ENCODE peak calls at places on chromosomes 5 and 9, in seven cellular contexts. One of them, this sample, is unnamed.

GRCh38 chr5:126961702-126962101 is 68.7 kb downstream of the MARCHF3 start:
- DNase-seq in mucosa of gallbladder: no peak
- DNase-seq in T-helper 2 cell: no peak
- DNase-seq in natural killer cell: no peak
- DNase-seq in CD4-positive, alpha-beta T cell: no peak
- DNase-seq in progenitor cell of endocrine pancreas: no peak
- DNase-seq in RCC 7860: no peak
- DNase-seq in this sample: peak

GRCh38 chr9:106716820-106717219 is 146.1 kb upstream of the ZNF462 start:
- DNase-seq in CD4-positive, alpha-beta T cell: no peak
- DNase-seq in natural killer cell: no peak
- DNase-seq in progenitor cell of endocrine pancreas: no peak
- DNase-seq in mucosa of gallbladder: no peak
- DNase-seq in T-helper 2 cell: no peak
- DNase-seq in RCC 7860: peak
- DNase-seq in this sample: no peak

GRCh38 chr9:629136-629535 is 212.4 kb upstream of the DMRT1 start:
- DNase-seq in RCC 7860: no peak
- DNase-seq in natural killer cell: no peak
- DNase-seq in T-helper 2 cell: no peak
- DNase-seq in CD4-positive, alpha-beta T cell: no peak
- DNase-seq in mucosa of gallbladder: no peak
- DNase-seq in progenitor cell of endocrine pancreas: no peak
- DNase-seq in this sample: no peak

GRCh38 chr9:37953775-37954437 is 50.0 kb upstream of the SLC25A51 start:
- DNase-seq in mucosa of gallbladder: peak
- DNase-seq in progenitor cell of endocrine pancreas: no peak
- DNase-seq in T-helper 2 cell: no peak
- DNase-seq in CD4-positive, alpha-beta T cell: no peak
- DNase-seq in natural killer cell: no peak
- DNase-seq in RCC 7860: peak
- DNase-seq in this sample: peak

GRCh38 chr5:65640240-65640639 is 15.4 kb downstream of the SHLD3 start:
- DNase-seq in RCC 7860: no peak
- DNase-seq in mucosa of gallbladder: no peak
- DNase-seq in natural killer cell: no peak
- DNase-seq in T-helper 2 cell: no peak
- DNase-seq in CD4-positive, alpha-beta T cell: no peak
- DNase-seq in progenitor cell of endocrine pancreas: no peak
- DNase-seq in this sample: no peak

GRCh38 chr9:125189011-125189360 is 617 bp downstream of the PPP6C start:
- DNase-seq in mucosa of gallbladder: peak
- DNase-seq in CD4-positive, alpha-beta T cell: no peak
- DNase-seq in RCC 7860: no peak
- DNase-seq in progenitor cell of endocrine pancreas: peak
- DNase-seq in T-helper 2 cell: no peak
- DNase-seq in natural killer cell: no peak
- DNase-seq in this sample: no peak

GRCh38 chr9:21933865-21934264 is 60.3 kb downstream of the CDKN2A start:
- DNase-seq in progenitor cell of endocrine pancreas: no peak
- DNase-seq in CD4-positive, alpha-beta T cell: no peak
- DNase-seq in mucosa of gallbladder: no peak
- DNase-seq in T-helper 2 cell: no peak
- DNase-seq in RCC 7860: no peak
- DNase-seq in natural killer cell: no peak
- DNase-seq in this sample: no peak

GRCh38 chr5:111121926-111122325 is 29.8 kb downstream of the WDR36 start:
- DNase-seq in CD4-positive, alpha-beta T cell: no peak
- DNase-seq in natural killer cell: no peak
- DNase-seq in progenitor cell of endocrine pancreas: no peak
- DNase-seq in RCC 7860: no peak
- DNase-seq in mucosa of gallbladder: no peak
- DNase-seq in T-helper 2 cell: no peak
- DNase-seq in this sample: no peak

GRCh38 chr5:115457985-115458384 is 86.6 kb downstream of the FEM1C start:
- DNase-seq in T-helper 2 cell: no peak
- DNase-seq in progenitor cell of endocrine pancreas: no peak
- DNase-seq in CD4-positive, alpha-beta T cell: no peak
- DNase-seq in RCC 7860: no peak
- DNase-seq in natural killer cell: no peak
- DNase-seq in mucosa of gallbladder: no peak
- DNase-seq in this sample: no peak

GRCh38 chr5:95861221-95861857 is 38.8 kb upstream of the GLRX start:
- DNase-seq in mucosa of gallbladder: peak
- DNase-seq in natural killer cell: no peak
- DNase-seq in RCC 7860: peak
- DNase-seq in progenitor cell of endocrine pancreas: no peak
- DNase-seq in CD4-positive, alpha-beta T cell: no peak
- DNase-seq in T-helper 2 cell: no peak
- DNase-seq in this sample: no peak

GRCh38 chr5:94691947-94692346 is 73.5 kb downstream of the SLF1 start:
- DNase-seq in mucosa of gallbladder: no peak
- DNase-seq in T-helper 2 cell: no peak
- DNase-seq in RCC 7860: peak
- DNase-seq in CD4-positive, alpha-beta T cell: no peak
- DNase-seq in progenitor cell of endocrine pancreas: no peak
- DNase-seq in natural killer cell: no peak
- DNase-seq in this sample: no peak

GRCh38 chr5:115522832-115523365 is 21.7 kb downstream of the FEM1C start:
- DNase-seq in RCC 7860: no peak
- DNase-seq in mucosa of gallbladder: no peak
- DNase-seq in T-helper 2 cell: no peak
- DNase-seq in CD4-positive, alpha-beta T cell: no peak
- DNase-seq in progenitor cell of endocrine pancreas: no peak
- DNase-seq in natural killer cell: no peak
- DNase-seq in this sample: no peak

GRCh38 chr5:126119894-126120442 is 303.2 kb upstream of the GRAMD2B start:
- DNase-seq in natural killer cell: no peak
- DNase-seq in mucosa of gallbladder: no peak
- DNase-seq in CD4-positive, alpha-beta T cell: no peak
- DNase-seq in T-helper 2 cell: no peak
- DNase-seq in RCC 7860: no peak
- DNase-seq in progenitor cell of endocrine pancreas: no peak
- DNase-seq in this sample: no peak

GRCh38 chr9:96331236-96331947 is 29.4 kb upstream of the HSD17B3 start:
- DNase-seq in T-helper 2 cell: no peak
- DNase-seq in CD4-positive, alpha-beta T cell: no peak
- DNase-seq in progenitor cell of endocrine pancreas: no peak
- DNase-seq in natural killer cell: no peak
- DNase-seq in mucosa of gallbladder: no peak
- DNase-seq in RCC 7860: peak
- DNase-seq in this sample: no peak

GRCh38 chr9:99051851-99052250 is 53.1 kb upstream of the TGFBR1 start:
- DNase-seq in RCC 7860: no peak
- DNase-seq in natural killer cell: no peak
- DNase-seq in CD4-positive, alpha-beta T cell: no peak
- DNase-seq in mucosa of gallbladder: no peak
- DNase-seq in T-helper 2 cell: no peak
- DNase-seq in progenitor cell of endocrine pancreas: no peak
- DNase-seq in this sample: no peak

GRCh38 chr5:155872801-155873200 is 454.2 kb upstream of the SGCD start:
- DNase-seq in RCC 7860: no peak
- DNase-seq in progenitor cell of endocrine pancreas: no peak
- DNase-seq in T-helper 2 cell: no peak
- DNase-seq in natural killer cell: no peak
- DNase-seq in mucosa of gallbladder: no peak
- DNase-seq in CD4-positive, alpha-beta T cell: no peak
- DNase-seq in this sample: no peak

GRCh38 chr9:70802206-70802605 is 319.2 kb downstream of the TRPM3 start:
- DNase-seq in natural killer cell: no peak
- DNase-seq in T-helper 2 cell: no peak
- DNase-seq in mucosa of gallbladder: no peak
- DNase-seq in progenitor cell of endocrine pancreas: no peak
- DNase-seq in RCC 7860: no peak
- DNase-seq in CD4-positive, alpha-beta T cell: no peak
- DNase-seq in this sample: no peak

GRCh38 chr5:32076699-32077695 is 97.1 kb downstream of the GOLPH3 start:
- DNase-seq in mucosa of gallbladder: peak
- DNase-seq in CD4-positive, alpha-beta T cell: peak
- DNase-seq in natural killer cell: no peak
- DNase-seq in T-helper 2 cell: no peak
- DNase-seq in RCC 7860: peak
- DNase-seq in progenitor cell of endocrine pancreas: no peak
- DNase-seq in this sample: peak

GRCh38 chr9:12968093-12968492 is 193.3 kb downstream of the LURAP1L start:
- DNase-seq in T-helper 2 cell: no peak
- DNase-seq in CD4-positive, alpha-beta T cell: no peak
- DNase-seq in mucosa of gallbladder: no peak
- DNase-seq in progenitor cell of endocrine pancreas: no peak
- DNase-seq in natural killer cell: no peak
- DNase-seq in RCC 7860: no peak
- DNase-seq in this sample: no peak

GRCh38 chr9:27572566-27572917 is 739 bp downstream of the C9orf72 start:
- DNase-seq in mucosa of gallbladder: peak
- DNase-seq in progenitor cell of endocrine pancreas: no peak
- DNase-seq in CD4-positive, alpha-beta T cell: no peak
- DNase-seq in natural killer cell: no peak
- DNase-seq in T-helper 2 cell: peak
- DNase-seq in RCC 7860: peak
- DNase-seq in this sample: peak

GRCh38 chr5:28707706-28708105 is 1669.3 kb upstream of the CDH9 start:
- DNase-seq in progenitor cell of endocrine pancreas: no peak
- DNase-seq in T-helper 2 cell: no peak
- DNase-seq in mucosa of gallbladder: no peak
- DNase-seq in RCC 7860: no peak
- DNase-seq in natural killer cell: no peak
- DNase-seq in CD4-positive, alpha-beta T cell: no peak
- DNase-seq in this sample: no peak

This sample was measured in NK-92 treated with Interleukin-12 subunit alpha and Interleukin-12 subunit beta, amount 100 ng/mL, for 24 hours.